ENCODE peak calls at places on chromosomes 12 and 14, in ten cellular contexts. J is epithelial cell of esophagus; Q is mesenchymal stem cell; B is lower leg skin; I is activated naive CD4-positive, alpha-beta T cell; E is mammary epithelial cell; C is cardiac muscle cell; U is iris pigment epithelial cell; F is glutamatergic neuron; N is H54. W is an unnamed sample.

GRCh38 chr12:96359328-96359727 is 40.9 kb downstream of the CDK17 start:
- DNase-seq in J (no peak), Q (no peak), B (no peak), I (no peak), E (no peak), C (no peak), U (no peak), F (no peak), N (no peak), W (no peak)

GRCh38 chr12:52924764-52925716 is 20.2 kb upstream of the KRT8 start:
- DNase-seq in J (peak), Q (peak), B (no peak), I (no peak), E (peak), C (peak), U (peak), F (no peak), N (no peak), W (no peak)

GRCh38 chr14:94686511-94687160 is 74.4 kb downstream of the SERPINA3 start:
- DNase-seq in J (no peak), Q (no peak), B (peak), I (no peak), E (no peak), C (no peak), U (no peak), F (no peak), N (no peak), W (no peak)

GRCh38 chr14:103257211-103257962 is 76.7 kb upstream of the EIF5 start:
- DNase-seq in J (peak), Q (peak), B (peak), I (no peak), E (peak), C (no peak), U (peak), F (no peak), N (no peak), W (no peak)

GRCh38 chr12:64039285-64039871 is 182.7 kb downstream of the KICS2 start:
- DNase-seq in J (peak), Q (peak), B (no peak), I (no peak), E (peak), C (peak), U (peak), F (no peak), N (no peak), W (no peak)

GRCh38 chr14:100285021-100285912 is 21.0 kb downstream of the SLC25A29 start:
- DNase-seq in J (peak), Q (peak), B (peak), I (peak), E (peak), C (peak), U (peak), F (peak), N (peak), W (peak)

GRCh38 chr14:102320033-102320660 is 601 bp downstream of the ZNF839 start:
- DNase-seq in J (peak), Q (peak), B (peak), I (no peak), E (peak), C (peak), U (peak), F (peak), N (no peak), W (peak)

GRCh38 chr12:123237646-123238329 is 4.6 kb downstream of the MTRFR start:
- DNase-seq in J (peak), Q (peak), B (peak), I (peak), E (peak), C (peak), U (peak), F (peak), N (no peak), W (peak)

GRCh38 chr12:72035625-72036024 is 97.0 kb downstream of the TPH2 start:
- DNase-seq in J (no peak), Q (no peak), B (no peak), I (no peak), E (no peak), C (no peak), U (no peak), F (no peak), N (no peak), W (no peak)

GRCh38 chr12:100951756-100952155 is 157.2 kb downstream of the ANO4 start:
- DNase-seq in J (peak), Q (no peak), B (no peak), I (no peak), E (no peak), C (no peak), U (no peak), F (no peak), N (no peak), W (no peak)

GRCh38 chr12:101885912-101886561 is 8.7 kb downstream of the DRAM1 start:
- DNase-seq in J (no peak), Q (no peak), B (no peak), I (no peak), E (no peak), C (no peak), U (no peak), F (no peak), N (no peak), W (no peak)

GRCh38 chr14:27730204-27730603 is 1036.4 kb upstream of the FOXG1 start:
- DNase-seq in J (no peak), Q (no peak), B (no peak), I (no peak), E (no peak), C (no peak), U (no peak), F (no peak), N (no peak), W (no peak)

GRCh38 chr12:96878704-96879103 is 28.4 kb upstream of the NEDD1 start:
- DNase-seq in J (no peak), Q (no peak), B (no peak), I (no peak), E (no peak), C (no peak), U (peak), F (no peak), N (no peak), W (no peak)

GRCh38 chr12:131053567-131053966 is 99.9 kb downstream of the ADGRD1 start:
- DNase-seq in J (no peak), Q (no peak), B (no peak), I (no peak), E (no peak), C (no peak), U (no peak), F (no peak), N (no peak), W (no peak)

GRCh38 chr14:55285048-55285652 is 13.9 kb downstream of the FBXO34 start:
- DNase-seq in J (no peak), Q (no peak), B (no peak), I (no peak), E (no peak), C (no peak), U (no peak), F (no peak), N (no peak), W (no peak)

GRCh38 chr14:96894966-96895365 is 97.8 kb downstream of the VRK1 start:
- DNase-seq in J (no peak), Q (peak), B (no peak), I (no peak), E (no peak), C (no peak), U (peak), F (no peak), N (no peak), W (no peak)

GRCh38 chr14:103880986-103881926 is 33.9 kb upstream of the PPP1R13B start:
- DNase-seq in J (no peak), Q (no peak), B (no peak), I (no peak), E (no peak), C (no peak), U (no peak), F (no peak), N (no peak), W (no peak)

GRCh38 chr14:90140956-90141316 is 79.1 kb downstream of the KCNK13 start:
- DNase-seq in J (peak), Q (peak), B (no peak), I (no peak), E (no peak), C (no peak), U (peak), F (no peak), N (peak), W (no peak)

GRCh38 chr12:92065664-92066063 is 80.0 kb downstream of the BTG1 start:
- DNase-seq in J (no peak), Q (no peak), B (no peak), I (no peak), E (peak), C (no peak), U (no peak), F (no peak), N (no peak), W (no peak)

GRCh38 chr14:70726651-70727375 is 82.5 kb downstream of the MAP3K9 start:
- DNase-seq in J (peak), Q (no peak), B (no peak), I (no peak), E (no peak), C (no peak), U (no peak), F (no peak), N (no peak), W (no peak)

GRCh38 chr12:120141336-120141735 is 24.8 kb upstream of the RAB35 start:
- DNase-seq in J (no peak), Q (no peak), B (no peak), I (no peak), E (no peak), C (no peak), U (no peak), F (no peak), N (no peak), W (no peak)

GRCh38 chr14:76203086-76204001 is 51.6 kb downstream of the GPATCH2L start:
- DNase-seq in J (peak), Q (peak), B (no peak), I (no peak), E (peak), C (no peak), U (peak), F (no peak), N (peak), W (no peak)

GRCh38 chr14:20624495-20625070 is 16.9 kb downstream of the OR6S1 start:
- DNase-seq in J (peak), Q (peak), B (peak), I (no peak), E (peak), C (peak), U (peak), F (peak), N (no peak), W (peak)

GRCh38 chr12:60072911-60073310 is 477.1 kb downstream of the SLC16A7 start:
- DNase-seq in J (peak), Q (peak), B (no peak), I (no peak), E (no peak), C (no peak), U (peak), F (no peak), N (no peak), W (no peak)

GRCh38 chr14:103743691-103744090 is 28.1 kb downstream of the ZFYVE21 start:
- DNase-seq in J (no peak), Q (no peak), B (peak), I (no peak), E (no peak), C (no peak), U (no peak), F (no peak), N (no peak), W (no peak)

GRCh38 chr14:59755388-59755787 is 115.2 kb downstream of the RTN1 start:
- DNase-seq in J (no peak), Q (no peak), B (no peak), I (no peak), E (no peak), C (peak), U (no peak), F (no peak), N (no peak), W (no peak)

GRCh38 chr14:75941030-75941429 is 40.8 kb downstream of the TGFB3 start:
- DNase-seq in J (no peak), Q (no peak), B (no peak), I (no peak), E (no peak), C (no peak), U (peak), F (peak), N (no peak), W (no peak)

GRCh38 chr12:16389594-16389993 is 42.1 kb downstream of the MGST1 start:
- DNase-seq in J (peak), Q (peak), B (no peak), I (no peak), E (peak), C (no peak), U (peak), F (no peak), N (peak), W (no peak)

GRCh38 chr12:20220339-20220738 is 148.0 kb upstream of the PDE3A start:
- DNase-seq in J (peak), Q (peak), B (no peak), I (no peak), E (no peak), C (no peak), U (peak), F (no peak), N (no peak), W (no peak)

GRCh38 chr12:94710933-94711332 is 60.6 kb upstream of the TMCC3 start:
- DNase-seq in J (peak), Q (no peak), B (no peak), I (no peak), E (peak), C (peak), U (no peak), F (peak), N (no peak), W (peak)